ENCODE peak calls at places on chromosomes 2 and 18, in six cellular contexts. G is aorta; K is hepatocyte; X is CD4-positive, alpha-beta memory T cell; U is sigmoid colon; T is CD8-positive, alpha-beta T cell. E is an unnamed sample. For H3K4me1, the result is how much of the 10 kb centered on the place peaks cover.

GRCh38 chr2:19373352-19373751 is 14.9 kb upstream of the OSR1 start:
- DNase-seq in U (no peak), K (no peak), T (no peak), G (no peak), X (no peak), E (no peak)

GRCh38 chr18:37107748-37108522 is 279.0 kb downstream of the KIAA1328 start:
- DNase-seq in K (no peak), G (no peak), T (no peak), U (no peak), X (no peak), E (no peak)

GRCh38 chr2:216522892-216523502 is 24.4 kb downstream of the RPL37A start:
- DNase-seq in T (no peak), G (no peak), X (no peak), U (no peak), K (no peak), E (no peak)

GRCh38 chr2:118169359-118170005 is 81.2 kb downstream of the INSIG2 start:
- DNase-seq in X (peak), U (peak), K (no peak), G (no peak), T (peak), E (no peak)

GRCh38 chr2:179793238-179793637 is 68.2 kb downstream of the ZNF385B start:
- DNase-seq in G (no peak), T (no peak), K (no peak), U (no peak), X (no peak), E (no peak)

GRCh38 chr2:33555681-33556080 is 43.4 kb downstream of the FAM98A start:
- DNase-seq in U (no peak), K (no peak), T (no peak), G (no peak), X (no peak), E (no peak)

GRCh38 chr18:48997681-48997984 is 46.9 kb upstream of the SMAD7 start:
- DNase-seq in X (no peak), G (no peak), U (no peak), K (no peak), T (no peak), E (no peak)

GRCh38 chr18:6644841-6645240 is 84.7 kb upstream of the ARHGAP28 start:
- DNase-seq in G (no peak), U (no peak), X (no peak), T (no peak), K (no peak), E (no peak)

GRCh38 chr2:98586466-98587140 is 21.7 kb downstream of the COA5 start:
- DNase-seq in U (no peak), T (no peak), G (no peak), X (no peak), K (no peak), E (no peak)

GRCh38 chr2:109030870-109031480 is 42.0 kb upstream of the EDAR start:
- DNase-seq in U (no peak), X (no peak), G (no peak), K (no peak), T (no peak), E (no peak)

GRCh38 chr2:70565039-70565731 is 11.6 kb upstream of the TGFA start:
- DNase-seq in T (no peak), U (no peak), K (no peak), X (no peak), G (no peak), E (no peak)

GRCh38 chr2:238899386-238899785 is 51.5 kb downstream of the TWIST2 start:
- DNase-seq in G (no peak), T (no peak), U (peak), X (no peak), K (no peak), E (no peak)

GRCh38 chr2:240789051-240789453 is 31.0 kb downstream of the KIF1A start:
- DNase-seq in U (no peak), T (no peak), G (peak), K (no peak), X (no peak), E (no peak)

GRCh38 chr2:26724004-26724750 is 31.7 kb downstream of the KCNK3 start:
- DNase-seq in U (peak), T (no peak), X (no peak), G (peak), K (peak), E (no peak)

GRCh38 chr2:96345403-96345802 is 9.8 kb downstream of the NCAPH start:
- DNase-seq in G (no peak), X (peak), K (no peak), U (no peak), T (no peak), E (no peak)

GRCh38 chr18:9104244-9104901 is 1.9 kb downstream of the NDUFV2 start:
- DNase-seq in U (no peak), X (no peak), K (no peak), G (no peak), T (no peak), E (no peak)
- H3K4me1 ChIP-seq in U (half or more), X (half or more), K (under half), G (under half), T (half or more), E (under half)

GRCh38 chr2:101305044-101305443 is 3.5 kb downstream of the RNF149 start:
- DNase-seq in U (no peak), T (no peak), X (no peak), K (no peak), G (no peak), E (no peak)
- H3K4me3 ChIP-seq in U (peak), T (no peak), X (peak), K (no peak), G (no peak), E (peak)

DNA sequence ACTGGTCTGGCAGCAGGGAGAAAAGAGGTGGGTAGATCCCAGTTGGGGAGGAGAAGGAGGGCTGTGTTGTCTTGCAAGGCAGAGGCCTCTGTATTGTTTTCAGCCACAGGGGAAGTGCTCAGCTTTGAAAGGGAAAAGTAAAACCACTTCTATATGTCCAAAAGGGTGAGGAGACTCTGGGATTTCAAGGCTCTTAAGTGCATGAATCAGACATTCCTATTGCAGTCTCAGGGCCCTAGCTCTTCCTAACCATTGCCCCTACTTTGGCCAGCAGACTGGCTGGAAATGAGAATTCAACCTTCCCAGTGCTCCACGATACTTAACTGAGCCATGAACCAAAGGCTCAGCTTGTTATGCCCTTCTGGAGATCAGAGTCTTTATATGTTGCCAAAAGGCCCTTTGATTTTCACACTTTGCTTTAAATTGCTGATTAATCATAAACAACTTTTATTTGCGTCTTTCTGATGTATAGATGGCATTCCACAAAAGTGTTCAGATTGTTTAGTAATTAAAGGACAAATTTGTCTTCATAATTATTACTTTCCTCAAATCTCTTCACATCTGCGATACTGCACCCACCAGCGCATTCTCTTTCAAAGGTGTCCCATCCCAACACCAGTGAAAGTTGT is 313.8 kb upstream of the MMADHC start:
- DNase-seq in U (no peak), T (no peak), G (no peak), X (no peak), K (no peak), E (no peak)
- H3K27ac ChIP-seq in U (no peak), T (no peak), G (no peak), X (no peak), K (no peak), E (no peak)

DNA sequence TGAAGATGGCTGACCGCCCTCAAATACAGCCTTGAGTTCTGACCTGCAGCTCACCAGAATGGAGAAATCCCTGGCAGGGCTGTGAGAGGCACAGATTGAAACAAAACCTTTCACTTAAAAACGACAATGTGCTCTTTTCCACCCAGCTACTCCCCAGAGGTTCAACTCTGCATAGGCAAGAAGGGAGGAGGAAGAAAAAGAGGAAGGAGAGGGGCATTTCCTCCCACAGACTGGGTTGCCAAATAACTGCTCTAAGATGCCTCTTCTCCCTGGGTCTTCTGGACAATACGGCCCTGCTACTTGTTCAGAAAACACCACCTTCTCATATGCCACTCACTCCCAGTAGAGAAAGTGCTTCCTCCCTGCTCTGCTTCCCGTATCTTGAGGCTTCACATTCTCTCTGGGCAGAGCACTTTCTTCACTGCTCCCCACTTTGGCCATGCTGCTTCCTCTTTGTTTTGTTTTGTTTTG is 136.4 kb upstream of the SLC1A4 start:
- DNase-seq in X (no peak), U (no peak), T (no peak), K (no peak), G (no peak), E (no peak)
- H3K4me1 ChIP-seq in X (under half), U (under half), T (under half), K (under half), G (under half), E (under half)

GRCh38 chr2:237604391-237604790 is 13.9 kb upstream of the RAB17 start:
- DNase-seq in T (no peak), X (no peak), G (no peak), U (no peak), K (no peak), E (no peak)

GRCh38 chr2:237603049-237603717 is 12.6 kb upstream of the RAB17 start:
- DNase-seq in U (no peak), X (no peak), T (no peak), K (no peak), G (peak), E (no peak)

GRCh38 chr2:237602409-237602808 is 11.9 kb upstream of the RAB17 start:
- DNase-seq in G (peak), K (no peak), T (no peak), X (no peak), U (no peak), E (no peak)

GRCh38 chr2:237604960-237605359 is 14.4 kb upstream of the RAB17 start:
- DNase-seq in K (no peak), X (no peak), U (no peak), G (no peak), T (no peak), E (no peak)

GRCh38 chr2:237603718-237604362 is 13.3 kb upstream of the RAB17 start:
- DNase-seq in X (peak), G (no peak), T (peak), U (no peak), K (no peak), E (peak)
- H3K4me3 ChIP-seq in X (peak), G (no peak), T (peak), U (peak), K (no peak), E (peak)

DNA sequence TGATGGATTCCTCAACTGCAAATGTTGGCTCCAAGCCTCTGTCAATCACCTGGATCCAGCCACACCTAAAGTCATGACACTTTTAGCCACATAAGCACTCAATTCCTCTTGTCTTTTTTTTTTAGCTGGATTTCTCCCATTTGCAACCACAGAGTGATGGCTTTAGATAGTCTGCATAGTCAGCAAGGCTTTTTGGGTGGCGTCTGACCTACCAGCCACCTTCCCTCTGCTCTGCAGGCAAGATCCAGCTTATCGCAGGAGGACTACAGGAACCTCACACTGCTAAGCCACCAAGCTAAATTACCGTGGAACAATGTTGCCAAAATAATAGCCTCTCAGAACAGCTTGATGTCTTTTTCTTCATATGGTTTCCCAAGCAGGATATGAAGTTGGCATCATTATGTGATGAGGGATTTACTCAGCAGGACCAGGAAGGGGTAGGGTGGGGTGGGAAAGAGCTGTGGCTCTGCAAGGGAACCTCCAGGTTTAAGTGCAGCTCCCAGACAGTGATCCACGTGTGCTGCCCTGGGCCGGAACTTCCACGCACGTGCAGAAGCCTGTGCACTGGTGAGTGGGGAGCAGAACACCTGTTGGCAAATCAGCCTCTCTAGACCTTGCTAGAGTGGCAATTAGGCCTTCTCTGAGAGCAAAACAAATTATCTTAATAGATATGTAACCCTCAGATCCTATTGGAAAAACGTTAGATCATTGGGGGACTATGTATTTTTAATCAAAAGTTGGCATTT is 170.6 kb upstream of the NCK2 start:
- DNase-seq in K (no peak), U (no peak), G (no peak), T (peak), X (no peak), E (no peak)
- H3K27ac ChIP-seq in K (no peak), U (peak), G (no peak), T (no peak), X (no peak), E (no peak)

GRCh38 chr2:129861666-129862288 is 117.7 kb upstream of the RAB6C start:
- DNase-seq in U (no peak), T (no peak), K (no peak), X (no peak), G (no peak), E (no peak)
- H3K4me1 ChIP-seq in U (under half), T (under half), K (under half), X (under half), G (under half), E (under half)

DNA sequence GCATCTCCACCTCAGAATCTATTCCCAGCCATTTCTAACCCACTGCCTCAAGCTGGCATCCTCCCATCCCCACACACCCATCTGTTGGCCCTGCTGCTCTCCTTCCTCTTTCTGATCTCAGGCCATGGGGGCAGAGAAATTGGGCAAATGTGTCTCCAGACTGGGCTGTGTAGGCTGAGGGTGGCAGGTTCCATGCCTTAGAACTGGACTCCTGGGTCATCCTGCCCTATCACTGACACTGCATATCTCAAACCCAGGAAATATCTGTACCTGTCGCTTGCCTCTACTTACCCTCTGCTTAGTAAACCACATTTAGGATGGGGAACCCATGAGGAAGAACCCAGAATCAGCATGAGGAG is 1.8 kb downstream of the WNT10A start:
- DNase-seq in K (no peak), X (no peak), G (no peak), T (no peak), U (no peak), E (no peak)
- H3K4me3 ChIP-seq in K (no peak), X (no peak), G (no peak), T (no peak), U (no peak), E (no peak)